ENCODE peak calls at places on chromosomes 12 and 14, in six cellular contexts. C is CD4-positive, CD25-positive, alpha-beta regulatory T cell; V is fibroblast of mammary gland; S is pancreas; T is stimulated activated CD4-positive, alpha-beta T cell treated with anti-CD3 and anti-CD28 coated beads, Interleukin-2, amount 100 ng/mL, for 24 hours; L is iris pigment epithelial cell. N is an unnamed sample.

GRCh38 chr14:99724196-99724891 is 40.2 kb downstream of the CYP46A1 start:
- DNase-seq in C (no peak), V (peak; percentile 34), S (no peak), T (no peak), L (no peak), N (peak; percentile 36)

GRCh38 chr12:88638956-88639355 is 58.7 kb upstream of the KITLG start:
- DNase-seq in C (no peak), V (peak; percentile 61), S (no peak), T (no peak), L (peak; percentile 76), N (no peak)

GRCh38 chr12:6312529-6313325 is 2.2 kb downstream of the PLEKHG6 start:
- DNase-seq in C (no peak), V (no peak), S (peak; percentile 81), T (no peak), L (no peak), N (no peak)

GRCh38 chr14:31263485-31264133 is 56.0 kb upstream of the HECTD1 start:
- DNase-seq in C (no peak), V (peak; percentile 100), S (no peak), T (no peak), L (peak; percentile 100), N (no peak)

GRCh38 chr12:66829660-66830325 is 150.9 kb upstream of the GRIP1 start:
- DNase-seq in C (peak; percentile 20), V (no peak), S (no peak), T (no peak), L (no peak), N (no peak)

GRCh38 chr14:69004731-69005431 is 25.8 kb upstream of the ACTN1 start:
- DNase-seq in C (no peak), V (peak; percentile 46), S (no peak), T (no peak), L (peak; percentile 45), N (no peak)

GRCh38 chr12:93743999-93744689 is 67.0 kb downstream of the CRADD start:
- DNase-seq in C (no peak), V (no peak), S (no peak), T (no peak), L (no peak), N (no peak)

GRCh38 chr14:50311337-50311973 is 574 bp downstream of the L2HGDH start:
- DNase-seq in C (no peak), V (no peak), S (no peak), T (no peak), L (no peak), N (no peak)

GRCh38 chr14:50830044-50830931 is 674 bp downstream of the NIN start:
- DNase-seq in C (peak; percentile 73), V (no peak), S (peak; percentile 82), T (peak; percentile 70), L (peak; percentile 60), N (peak; percentile 33)

GRCh38 chr12:14774944-14775651 is 28.2 kb downstream of the WBP11 start:
- DNase-seq in C (peak; percentile 47), V (peak; percentile 72), S (peak; percentile 81), T (peak; percentile 31), L (peak; percentile 79), N (peak; percentile 52)

GRCh38 chr12:117552971-117553370 is 191.5 kb upstream of the NOS1 start:
- DNase-seq in C (no peak), V (peak; percentile 1), S (peak; percentile 61), T (no peak), L (no peak), N (no peak)

GRCh38 chr12:25828188-25828587 is 130.3 kb upstream of the RASSF8 start:
- DNase-seq in C (no peak), V (no peak), S (no peak), T (no peak), L (no peak), N (no peak)

GRCh38 chr14:76769636-76770292 is 8.5 kb downstream of the VASH1 start:
- DNase-seq in C (no peak), V (no peak), S (peak; percentile 53), T (no peak), L (no peak), N (no peak)

GRCh38 chr12:64608901-64609542 is 1.3 kb upstream of the RASSF3 start:
- DNase-seq in C (peak; percentile 75), V (peak; percentile 67), S (no peak), T (peak; percentile 25), L (peak; percentile 53), N (no peak)

GRCh38 chr14:97580923-97581495 is 783.8 kb downstream of the VRK1 start:
- DNase-seq in C (no peak), V (no peak), S (no peak), T (no peak), L (no peak), N (no peak)

GRCh38 chr12:43884683-43885410 is 49.0 kb downstream of the TMEM117 start:
- DNase-seq in C (no peak), V (no peak), S (no peak), T (no peak), L (no peak), N (no peak)

GRCh38 chr12:121124402-121125109 is 8.1 kb upstream of the P2RX7 start:
- DNase-seq in C (no peak), V (peak; percentile 79), S (no peak), T (no peak), L (peak; percentile 97), N (no peak)

GRCh38 chr12:100574262-100575074 is 984 bp downstream of the GAS2L3 start:
- DNase-seq in C (no peak), V (peak; percentile 21), S (no peak), T (no peak), L (no peak), N (no peak)

GRCh38 chr12:118164798-118165486 is 29.0 kb downstream of the PEBP1 start:
- DNase-seq in C (peak; percentile 10), V (peak; percentile 38), S (no peak), T (no peak), L (peak; percentile 39), N (no peak)